ENCODE peak calls at places on chromosomes 4 and X, in seven cellular contexts. L is GM12891, H is transverse colon, Q is heart left ventricle, C is adrenal gland, U is H54, K is A549. Z is an unnamed sample.
A peak's percentile ranks its signal among the peaks of the same experiment; 100 is the strongest.

GRCh38 chrX:64975491-64975890 is 759 bp downstream of the ZC4H2 start:
- DNase-seq in C (peak; percentile 23), L (no peak), Q (peak; percentile 29), U (no peak), H (peak; percentile 26), K (peak; percentile 4), Z (no peak)

GRCh38 chr4:123997736-123998449 is 601.3 kb downstream of the SPRY1 start:
- DNase-seq in U (no peak), H (no peak), K (no peak), Q (no peak), C (peak; percentile 14), L (no peak), Z (no peak)

GRCh38 chr4:20480161-20480947 is 219.9 kb upstream of the PACRGL start:
- DNase-seq in K (no peak), Q (no peak), U (no peak), C (no peak), H (no peak), L (no peak), Z (no peak)

GRCh38 chr4:9898596-9899345 is 117.3 kb downstream of the DRD5 start:
- DNase-seq in H (peak; percentile 37), L (peak; percentile 16), U (no peak), K (peak; percentile 31), C (peak; percentile 65), Q (peak; percentile 78), Z (peak; percentile 12)

GRCh38 chrX:18994713-18995112 is 10.8 kb upstream of the PHKA2 start:
- DNase-seq in K (peak; percentile 70), L (no peak), C (no peak), H (no peak), Q (no peak), U (no peak), Z (no peak)

GRCh38 chr4:104743141-104743748 is 248.6 kb upstream of the CXXC4 start:
- DNase-seq in U (no peak), C (no peak), H (no peak), K (no peak), L (no peak), Q (no peak), Z (no peak)

GRCh38 chr4:163548481-163549243 is 54.2 kb downstream of the TMA16 start:
- DNase-seq in Q (no peak), C (no peak), H (no peak), K (peak; percentile 57), U (no peak), L (no peak), Z (peak; percentile 54)

GRCh38 chrX:108216862-108217571 is 125.4 kb downstream of the ATG4A start:
- DNase-seq in U (no peak), L (no peak), H (no peak), Q (no peak), C (no peak), K (no peak), Z (no peak)

GRCh38 chr4:106618920-106619319 is 250.3 kb upstream of the GIMD1 start:
- DNase-seq in C (no peak), U (no peak), K (no peak), H (no peak), L (no peak), Q (no peak), Z (no peak)

GRCh38 chr4:184814686-184815045 is 11.1 kb downstream of the ACSL1 start:
- DNase-seq in Q (no peak), K (no peak), L (no peak), C (no peak), U (no peak), H (no peak), Z (no peak)

GRCh38 chrX:40809210-40809609 is 73.9 kb upstream of the MED14 start:
- DNase-seq in L (no peak), U (no peak), H (no peak), K (peak; percentile 6), C (no peak), Q (no peak), Z (no peak)

GRCh38 chrX:119552508-119552907 is 12.7 kb downstream of the STEEP1 start:
- DNase-seq in C (no peak), K (no peak), L (no peak), Q (no peak), H (no peak), U (no peak), Z (no peak)

GRCh38 chr4:23878912-23879732 is 10.7 kb downstream of the PPARGC1A start:
- DNase-seq in H (no peak), U (no peak), Q (no peak), K (no peak), L (no peak), C (no peak), Z (no peak)

GRCh38 chr4:126956192-126956897 is 676.4 kb upstream of the INTU start:
- DNase-seq in C (no peak), K (no peak), Q (no peak), U (no peak), L (no peak), H (no peak), Z (no peak)

GRCh38 chr4:46648088-46648744 is 258.3 kb upstream of the GABRA2 start:
- DNase-seq in C (no peak), H (peak; percentile 16), Q (no peak), U (peak; percentile 1), L (peak; percentile 1), K (peak; percentile 24), Z (peak; percentile 39)

GRCh38 chr4:15649914-15650545 is 5.1 kb downstream of the FBXL5 start:
- DNase-seq in C (peak; percentile 60), Q (no peak), K (peak; percentile 65), L (no peak), H (peak; percentile 29), U (no peak), Z (peak; percentile 87)

GRCh38 chr4:7680731-7681130 is 246.0 kb upstream of the PSAPL1 start:
- DNase-seq in U (no peak), C (no peak), K (no peak), L (no peak), H (no peak), Q (no peak), Z (no peak)

GRCh38 chrX:133258481-133258880 is 40.3 kb upstream of the TFDP3 start:
- DNase-seq in Q (no peak), L (no peak), U (no peak), C (no peak), K (no peak), H (no peak), Z (no peak)

DNA sequence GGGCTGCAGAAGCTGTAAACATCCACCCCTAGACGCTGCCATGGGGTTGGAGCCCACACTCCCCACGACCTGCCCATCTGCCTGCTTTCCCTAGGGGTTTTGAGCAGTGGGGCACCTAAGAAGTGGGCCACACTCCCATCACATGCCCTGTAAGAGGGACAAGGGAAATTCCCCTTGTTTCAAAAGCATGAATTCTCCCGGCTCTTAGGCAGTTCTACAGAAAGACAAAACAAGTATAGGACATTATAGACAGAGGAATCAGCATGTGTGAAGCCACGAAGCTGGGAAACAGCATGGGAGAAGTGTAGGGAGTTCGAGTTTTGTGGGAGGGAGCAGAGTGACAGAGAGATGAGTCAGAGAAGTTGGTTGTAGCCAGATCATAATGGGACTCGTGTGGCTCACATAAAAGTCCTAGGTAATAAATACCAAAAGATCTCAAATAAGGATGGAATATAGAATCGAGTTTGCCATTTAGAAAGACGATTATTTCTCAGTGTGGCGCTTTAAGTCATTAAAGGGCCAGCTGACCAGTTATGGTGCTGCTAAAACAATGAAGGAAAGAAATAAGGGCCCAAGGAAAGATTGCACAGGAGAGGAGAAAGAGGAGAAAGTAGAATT is 23.9 kb downstream of the APOO start:
- DNase-seq in Q (no peak), C (no peak), H (no peak), L (no peak), U (peak; percentile 26), K (peak; percentile 76), Z (peak; percentile 1)
- TF ChIP-seq POLR2A in Q (no peak), C (no peak), H (no peak), L (no peak), U (no peak), K (no peak), Z (no peak)

GRCh38 chr4:151660676-151661075 is 100.1 kb downstream of the GATB start:
- DNase-seq in H (no peak), Q (no peak), C (no peak), K (no peak), L (no peak), U (no peak), Z (no peak)

GRCh38 chr4:151659631-151660030 is 101.2 kb downstream of the GATB start:
- DNase-seq in K (no peak), Q (no peak), U (no peak), L (no peak), C (no peak), H (no peak), Z (no peak)

GRCh38 chr4:151658959-151659593 is 101.7 kb downstream of the GATB start:
- DNase-seq in H (no peak), K (no peak), C (no peak), U (no peak), L (no peak), Q (no peak), Z (no peak)

GRCh38 chr4:151664289-151664688 is 96.5 kb downstream of the GATB start:
- DNase-seq in U (no peak), K (no peak), Q (no peak), L (no peak), H (no peak), C (no peak), Z (no peak)

DNA sequence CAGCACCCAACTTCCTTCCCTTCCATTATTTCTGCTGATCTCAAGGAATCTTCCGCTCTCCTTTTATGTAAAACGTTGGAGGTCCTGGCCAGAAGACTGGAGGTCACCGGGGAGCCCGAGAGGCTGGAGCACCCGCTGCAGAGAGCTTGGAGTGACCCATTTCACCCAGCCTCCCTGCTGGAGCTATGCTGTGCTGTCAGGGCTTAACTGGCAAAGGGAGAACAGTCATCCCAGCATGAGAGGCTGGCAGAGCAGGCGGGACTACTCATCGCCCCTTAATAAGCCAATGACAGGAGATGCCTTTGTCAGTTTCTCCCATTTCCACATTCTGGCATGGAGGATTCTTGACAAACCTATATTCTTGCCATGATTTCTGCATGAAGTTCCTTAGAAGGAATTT is 98.9 kb downstream of the GATB start:
- DNase-seq in L (no peak), K (no peak), U (no peak), C (no peak), H (no peak), Q (no peak), Z (no peak)
- TF ChIP-seq POLR2A in L (no peak), K (no peak), U (no peak), C (no peak), H (no peak), Q (no peak), Z (no peak)

GRCh38 chrX:13937370-13938052 is 92.2 kb downstream of the GEMIN8 start:
- DNase-seq in L (no peak), U (no peak), K (no peak), H (no peak), C (no peak), Q (no peak), Z (no peak)

GRCh38 chrX:13936804-13937203 is 92.9 kb downstream of the GEMIN8 start:
- DNase-seq in C (no peak), H (no peak), U (no peak), Q (no peak), L (no peak), K (no peak), Z (no peak)

GRCh38 chrX:13939741-13940597 is 89.7 kb downstream of the GEMIN8 start:
- DNase-seq in U (no peak), L (no peak), H (no peak), C (no peak), K (no peak), Q (no peak), Z (no peak)

GRCh38 chrX:13938766-13939530 is 90.7 kb downstream of the GEMIN8 start:
- DNase-seq in K (no peak), L (no peak), C (no peak), U (no peak), H (no peak), Q (no peak), Z (no peak)

GRCh38 chrX:13938053-13938765 is 91.5 kb downstream of the GEMIN8 start:
- DNase-seq in U (no peak), H (peak; percentile 19), L (no peak), C (no peak), K (peak; percentile 0), Q (peak; percentile 27), Z (no peak)
- TF ChIP-seq POLR2A in U (no peak), H (no peak), L (no peak), C (no peak), K (no peak), Q (no peak), Z (no peak)

GRCh38 chr4:82125170-82125862 is 248.5 kb downstream of the HNRNPD start:
- DNase-seq in L (no peak), U (no peak), K (no peak), Q (no peak), C (no peak), H (no peak), Z (no peak)
- TF ChIP-seq POLR2A in L (no peak), U (no peak), K (no peak), Q (no peak), C (no peak), H (no peak), Z (no peak)